ENCODE peak calls at places on chromosome 13, in nine cellular contexts. W is iris pigment epithelial cell, M is NCI-H1105, A is H4, D is HS-27A, J is left ventricle myocardium superior, Q is BE2C, F is substantia nigra, T is neural crest cell. R is an unnamed sample.
A peak's percentile ranks its signal among the peaks of the same experiment; 100 is the strongest.

GRCh38 chr13:110363009-110363408 is 55.9 kb downstream of the COL4A2 start:
- DNase-seq in W (no peak), M (no peak), A (no peak), D (no peak), J (no peak), Q (peak; percentile 26), F (no peak), T (no peak), R (no peak)

GRCh38 chr13:27437126-27437525 is 12.7 kb downstream of the GTF3A start:
- DNase-seq in W (no peak), M (no peak), A (no peak), D (no peak), J (no peak), Q (no peak), F (no peak), T (no peak), R (no peak)

GRCh38 chr13:114107686-114108081 is 24.7 kb downstream of the RASA3 start:
- DNase-seq in W (peak; percentile 87), M (no peak), A (no peak), D (no peak), J (peak; percentile 79), Q (peak; percentile 8), F (no peak), T (no peak), R (no peak)

GRCh38 chr13:113882266-113882627 is 18.4 kb upstream of the GAS6 start:
- DNase-seq in W (no peak), M (no peak), A (no peak), D (no peak), J (peak; percentile 82), Q (no peak), F (no peak), T (no peak), R (no peak)

GRCh38 chr13:44760434-44760833 is 184.3 kb upstream of the TSC22D1 start:
- DNase-seq in W (no peak), M (no peak), A (no peak), D (no peak), J (no peak), Q (no peak), F (no peak), T (no peak), R (no peak)

GRCh38 chr13:95485518-95486144 is 66.9 kb upstream of the CLDN10 start:
- DNase-seq in W (no peak), M (no peak), A (no peak), D (no peak), J (no peak), Q (peak; percentile 65), F (no peak), T (no peak), R (peak; percentile 47)

GRCh38 chr13:111202149-111202548 is 87.0 kb downstream of the ARHGEF7 start:
- DNase-seq in W (no peak), M (no peak), A (no peak), D (no peak), J (no peak), Q (no peak), F (no peak), T (no peak), R (no peak)

GRCh38 chr13:97341135-97341534 is 92.8 kb upstream of the RAP2A start:
- DNase-seq in W (no peak), M (no peak), A (no peak), D (no peak), J (no peak), Q (no peak), F (no peak), T (no peak), R (no peak)

GRCh38 chr13:95156208-95156607 is 145.0 kb downstream of the ABCC4 start:
- DNase-seq in W (peak; percentile 44), M (no peak), A (no peak), D (no peak), J (no peak), Q (no peak), F (no peak), T (no peak), R (peak; percentile 29)

GRCh38 chr13:76812206-76812882 is 73.9 kb downstream of the KCTD12 start:
- DNase-seq in W (no peak), M (no peak), A (no peak), D (no peak), J (peak; percentile 80), Q (peak; percentile 24), F (peak; percentile 44), T (no peak), R (no peak)

GRCh38 chr13:32902898-32903297 is 113.3 kb upstream of the KL start:
- DNase-seq in W (peak; percentile 53), M (no peak), A (peak; percentile 17), D (no peak), J (peak; percentile 90), Q (peak; percentile 47), F (peak; percentile 29), T (no peak), R (no peak)